ENCODE peak calls at places on chromosome 18, in seven cellular contexts. P is GM23338, U is GM23248, D is HCT116, Q is PC-9, E is hepatocyte, W is MM.1S. S is an unnamed sample.

GRCh38 chr18:75582406-75582821 is 154.9 kb upstream of the SMIM21 start:
- DNase-seq in P (no peak), U (peak; percentile 2), D (no peak), Q (no peak), E (no peak), W (no peak), S (no peak)

GRCh38 chr18:13558132-13558531 is 168.2 kb downstream of the FAM210A start:
- DNase-seq in P (peak; percentile 73), U (peak; percentile 49), D (peak; percentile 31), Q (peak; percentile 11), E (peak; percentile 55), W (peak; percentile 50), S (peak; percentile 59)

GRCh38 chr18:49168970-49169619 is 218.3 kb upstream of the SMAD7 start:
- DNase-seq in P (peak; percentile 8), U (no peak), D (no peak), Q (no peak), E (peak; percentile 30), W (peak; percentile 63), S (no peak)

GRCh38 chr18:37502036-37502435 is 63.6 kb downstream of the CELF4 start:
- DNase-seq in P (no peak), U (no peak), D (no peak), Q (no peak), E (no peak), W (no peak), S (no peak)

GRCh38 chr18:7174359-7175107 is 56.4 kb upstream of the LRRC30 start:
- DNase-seq in P (peak; percentile 28), U (peak; percentile 36), D (no peak), Q (no peak), E (peak; percentile 50), W (no peak), S (no peak)

GRCh38 chr18:42850174-42850766 is 265.2 kb downstream of the RIT2 start:
- DNase-seq in P (no peak), U (no peak), D (no peak), Q (no peak), E (no peak), W (no peak), S (no peak)

GRCh38 chr18:629303-630150 is 27.9 kb upstream of the TYMS start:
- DNase-seq in P (peak; percentile 50), U (no peak), D (no peak), Q (no peak), E (no peak), W (no peak), S (no peak)

GRCh38 chr18:65768379-65768778 is 17.6 kb downstream of the CDH7 start:
- DNase-seq in P (no peak), U (no peak), D (no peak), Q (no peak), E (peak; percentile 64), W (no peak), S (peak; percentile 90)

GRCh38 chr18:28175047-28175929 is 1.6 kb downstream of the CDH2 start:
- DNase-seq in P (peak; percentile 67), U (peak; percentile 83), D (no peak), Q (no peak), E (peak; percentile 82), W (no peak), S (peak; percentile 35)

GRCh38 chr18:57561728-57562423 is 24.6 kb downstream of the FECH start:
- DNase-seq in P (peak; percentile 92), U (peak; percentile 59), D (peak; percentile 16), Q (peak; percentile 3), E (peak; percentile 69), W (peak; percentile 63), S (peak; percentile 57)

GRCh38 chr18:9380101-9380500 is 45.5 kb downstream of the TWSG1 start:
- DNase-seq in P (no peak), U (peak; percentile 33), D (no peak), Q (no peak), E (no peak), W (no peak), S (no peak)

GRCh38 chr18:65039578-65039977 is 711.2 kb upstream of the CDH7 start:
- DNase-seq in P (no peak), U (no peak), D (no peak), Q (no peak), E (no peak), W (no peak), S (peak; percentile 35)

GRCh38 chr18:13836559-13836958 is 12.6 kb downstream of the MC5R start:
- DNase-seq in P (no peak), U (no peak), D (no peak), Q (peak; percentile 44), E (no peak), W (no peak), S (no peak)

GRCh38 chr18:54946149-54946581 is 13.1 kb downstream of the CCDC68 start:
- DNase-seq in P (no peak), U (peak; percentile 5), D (peak; percentile 26), Q (peak; percentile 17), E (peak; percentile 65), W (peak; percentile 35), S (peak; percentile 63)

GRCh38 chr18:43312891-43313290 is 35.6 kb upstream of the SYT4 start:
- DNase-seq in P (no peak), U (peak; percentile 59), D (no peak), Q (no peak), E (no peak), W (no peak), S (peak; percentile 15)

GRCh38 chr18:60162390-60162789 is 210.2 kb downstream of the MC4R start:
- DNase-seq in P (no peak), U (no peak), D (no peak), Q (no peak), E (no peak), W (no peak), S (no peak)

GRCh38 chr18:74942319-74942910 is 266.5 kb downstream of the PTGR3 start:
- DNase-seq in P (no peak), U (no peak), D (no peak), Q (no peak), E (no peak), W (no peak), S (peak; percentile 50)

GRCh38 chr18:69492861-69493260 is 92.2 kb downstream of the DOK6 start:
- DNase-seq in P (no peak), U (no peak), D (no peak), Q (no peak), E (no peak), W (no peak), S (no peak)

GRCh38 chr18:8603663-8604520 is 5.3 kb upstream of the RAB12 start:
- DNase-seq in P (no peak), U (no peak), D (no peak), Q (no peak), E (no peak), W (peak; percentile 45), S (no peak)

GRCh38 chr18:58525517-58525916 is 103.4 kb downstream of the ALPK2 start:
- DNase-seq in P (no peak), U (peak; percentile 72), D (no peak), Q (no peak), E (no peak), W (no peak), S (no peak)

GRCh38 chr18:8366656-8367055 is 242.6 kb upstream of the RAB12 start:
- DNase-seq in P (peak; percentile 55), U (no peak), D (no peak), Q (no peak), E (peak; percentile 7), W (no peak), S (no peak)

GRCh38 chr18:8686556-8686955 is 18.8 kb upstream of the MTCL1 start:
- DNase-seq in P (no peak), U (no peak), D (no peak), Q (no peak), E (no peak), W (no peak), S (no peak)

GRCh38 chr18:74869904-74870863 is 272.5 kb downstream of the ZNF407 start:
- DNase-seq in P (no peak), U (no peak), D (no peak), Q (no peak), E (no peak), W (peak; percentile 82), S (no peak)

GRCh38 chr18:78566720-78567119 is 412.9 kb upstream of the SALL3 start:
- DNase-seq in P (no peak), U (no peak), D (no peak), Q (no peak), E (no peak), W (no peak), S (no peak)

GRCh38 chr18:44041553-44042418 is 638.9 kb upstream of the SETBP1 start:
- DNase-seq in P (peak; percentile 22), U (no peak), D (no peak), Q (no peak), E (no peak), W (no peak), S (no peak)

DNA sequence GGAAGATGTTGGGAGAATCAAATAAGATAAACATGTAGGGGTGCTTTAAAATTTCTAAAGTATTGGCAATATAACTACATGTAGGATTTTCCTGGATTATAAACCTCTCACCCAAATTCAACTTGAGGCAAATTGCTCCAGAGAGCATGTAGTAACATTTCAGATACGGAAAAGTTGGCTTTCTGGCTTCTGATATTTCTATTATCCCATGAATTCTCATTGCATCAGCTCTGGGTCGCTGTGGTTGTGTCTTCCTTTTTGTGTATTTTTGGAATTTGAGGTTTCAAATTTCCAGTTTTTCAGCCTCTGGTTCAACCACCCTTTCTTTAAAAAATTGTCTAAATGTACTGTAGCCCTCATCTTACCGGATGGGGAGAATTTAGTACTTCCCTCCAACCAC is 32.3 kb downstream of the TGIF1 start:
- DNase-seq in P (no peak), U (no peak), D (no peak), Q (no peak), E (no peak), W (no peak), S (no peak)
- H3K27ac ChIP-seq in P (no peak overlapping the region), U (no peak overlapping the region), D (no peak overlapping the region), Q (no peak overlapping the region), E (no peak overlapping the region), W (no peak overlapping the region), S (no peak overlapping the region)

DNA sequence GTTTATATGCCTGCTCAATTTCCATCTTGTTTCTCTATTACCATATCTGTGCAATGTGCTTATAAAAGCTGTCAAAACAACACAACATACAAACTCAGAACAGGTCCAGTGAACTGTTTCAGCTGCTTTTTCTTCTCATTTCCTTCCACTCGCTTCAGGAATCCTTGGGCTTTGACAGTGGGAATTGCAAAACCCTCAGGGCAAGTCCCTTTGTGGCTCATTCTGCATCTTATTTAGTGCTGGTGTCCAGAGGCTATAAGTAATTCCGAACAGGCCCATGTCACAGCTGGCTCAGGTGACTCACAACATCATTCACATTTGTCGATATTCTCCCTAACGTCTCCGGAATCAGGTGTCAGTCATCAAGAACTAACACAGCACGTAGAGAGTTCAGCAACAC is 309.9 kb upstream of the ZNF521 start:
- DNase-seq in P (no peak), U (no peak), D (no peak), Q (no peak), E (no peak), W (no peak), S (no peak)
- H3K9me2 ChIP-seq in P (no peaks in the 10 kb centered on the region), U (no peaks in the 10 kb centered on the region), D (no peaks in the 10 kb centered on the region), Q (no peaks in the 10 kb centered on the region), E (no peaks in the 10 kb centered on the region), W (no peaks in the 10 kb centered on the region), S (no peaks in the 10 kb centered on the region)

DNA sequence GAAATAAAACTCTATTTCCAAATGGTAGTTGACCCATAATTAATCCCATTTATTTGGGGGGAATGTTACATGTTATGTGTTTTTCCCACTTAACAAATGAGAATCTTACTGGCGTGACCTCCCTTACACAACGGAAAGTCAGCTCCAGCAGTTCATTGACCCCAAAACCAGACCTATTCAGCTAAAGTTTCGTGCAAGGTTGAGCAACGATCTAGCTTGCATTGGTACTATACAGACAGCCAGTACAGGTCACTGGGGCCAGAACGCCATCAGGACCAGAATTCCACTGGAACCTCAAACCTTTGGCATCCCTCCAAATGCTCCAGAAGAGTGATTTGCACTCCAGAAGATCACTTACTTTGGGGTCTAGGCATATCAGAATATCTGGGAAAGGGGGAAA is 6.8 kb upstream of the CTAGE1 start:
- DNase-seq in P (no peak), U (no peak), D (no peak), Q (no peak), E (no peak), W (no peak), S (no peak)
- TF ChIP-seq EZH2 in P (no peak), U (no peak), D (no peak), Q (no peak), E (no peak), W (no peak), S (no peak)

GRCh38 chr18:68428666-68429065 is 286.2 kb downstream of the TMX3 start:
- DNase-seq in P (no peak), U (no peak), D (no peak), Q (no peak), E (no peak), W (no peak), S (no peak)
- H3K27ac ChIP-seq in P (no peak overlapping the region), U (peak overlapping the region; percentile 43), D (no peak overlapping the region), Q (no peak overlapping the region), E (no peak overlapping the region), W (no peak overlapping the region), S (peak overlapping the region; percentile 46)